ENCODE peak calls at places on chromosomes 16 and 17, in four cellular contexts. L is heart right ventricle, X is A549, C is left ventricle myocardium inferior. E is an unnamed sample.

GRCh38 chr16:20074089-20074956 is 633 bp upstream of the GPR139 start:
- DNase-seq in L (no peak), X (no peak), C (no peak), E (no peak)

GRCh38 chr17:31564883-31565297 is 173.4 kb downstream of the RAB11FIP4 start:
- DNase-seq in L (peak; percentile 22), X (no peak), C (no peak), E (peak; percentile 78)

GRCh38 chr17:52237151-52237550 is 78.6 kb upstream of the CA10 start:
- DNase-seq in L (no peak), X (no peak), C (no peak), E (no peak)

GRCh38 chr16:9047689-9048301 is 43.6 kb upstream of the HAPSTR1 start:
- DNase-seq in L (peak; percentile 89), X (peak; percentile 98), C (peak; percentile 85), E (peak; percentile 87)

GRCh38 chr17:50150354-50151040 is at the start of gene PPP1R9B:
- DNase-seq in L (no peak), X (no peak), C (no peak), E (no peak)

GRCh38 chr17:11880714-11881113 is 116.6 kb downstream of the ZNF18 start:
- DNase-seq in L (peak; percentile 7), X (peak; percentile 71), C (no peak), E (no peak)

GRCh38 chr17:42252528-42253172 is 23.5 kb downstream of the STAT5B start:
- DNase-seq in L (no peak), X (no peak), C (no peak), E (no peak)

GRCh38 chr16:80107900-80108299 is 432.9 kb upstream of the DYNLRB2 start:
- DNase-seq in L (no peak), X (no peak), C (no peak), E (no peak)

GRCh38 chr16:426906-427249 is 1.4 kb downstream of the RAB11FIP3 start:
- DNase-seq in L (no peak), X (no peak), C (no peak), E (no peak)

GRCh38 chr17:61058066-61058465 is 341.6 kb upstream of the TBX2 start:
- DNase-seq in L (no peak), X (no peak), C (no peak), E (no peak)

GRCh38 chr17:31745964-31746650 is 112.9 kb downstream of the COPRS start:
- DNase-seq in L (no peak), X (no peak), C (no peak), E (no peak)

GRCh38 chr17:63974594-63975192 is 2.0 kb upstream of the SCN4A start:
- DNase-seq in L (no peak), X (no peak), C (no peak), E (peak; percentile 64)

GRCh38 chr16:56795011-56795410 is 65.1 kb downstream of the NUP93 start:
- DNase-seq in L (no peak), X (no peak), C (no peak), E (no peak)

GRCh38 chr17:63361182-63361581 is 84.9 kb downstream of the CYB561 start:
- DNase-seq in L (no peak), X (no peak), C (no peak), E (peak; percentile 16)

GRCh38 chr17:62641101-62641500 is 13.6 kb downstream of the MRC2 start:
- DNase-seq in L (no peak), X (no peak), C (no peak), E (no peak)

GRCh38 chr16:28846933-28847273 is 755 bp upstream of the TUFM start:
- DNase-seq in L (no peak), X (no peak), C (no peak), E (no peak)

GRCh38 chr17:81556863-81557262 is 4.7 kb upstream of the FAAP100 start:
- DNase-seq in L (no peak), X (no peak), C (no peak), E (no peak)

GRCh38 chr17:57097832-57098421 is 12.9 kb downstream of the AKAP1 start:
- DNase-seq in L (peak; percentile 74), X (no peak), C (no peak), E (peak; percentile 62)

GRCh38 chr16:642189-643049 is 791 bp downstream of the MCRIP2 start:
- DNase-seq in L (peak; percentile 66), X (peak; percentile 52), C (peak; percentile 67), E (peak; percentile 79)

GRCh38 chr16:30032083-30032819 is 1.2 kb upstream of the TLCD3B start:
- DNase-seq in L (no peak), X (peak; percentile 79), C (no peak), E (peak; percentile 57)

GRCh38 chr17:57418463-57419246 is 162.3 kb downstream of the MSI2 start:
- DNase-seq in L (no peak), X (no peak), C (no peak), E (no peak)

GRCh38 chr16:67396159-67396774 is 3.0 kb upstream of the TPPP3 start:
- DNase-seq in L (peak; percentile 92), X (peak; percentile 84), C (peak; percentile 79), E (peak; percentile 43)

GRCh38 chr17:17856386-17856785 is 19.6 kb upstream of the SREBF1 start:
- DNase-seq in L (no peak), X (no peak), C (no peak), E (no peak)

GRCh38 chr17:17859909-17860760 is 23.3 kb upstream of the SREBF1 start:
- DNase-seq in L (peak; percentile 75), X (peak; percentile 72), C (peak; percentile 76), E (peak; percentile 84)

GRCh38 chr17:17855334-17855725 is 18.5 kb upstream of the SREBF1 start:
- DNase-seq in L (no peak), X (no peak), C (no peak), E (no peak)

GRCh38 chr17:17855976-17856375 is 19.2 kb upstream of the SREBF1 start:
- DNase-seq in L (no peak), X (no peak), C (no peak), E (peak; percentile 52)

GRCh38 chr17:17857496-17857895 is 20.7 kb upstream of the SREBF1 start:
- DNase-seq in L (no peak), X (no peak), C (no peak), E (no peak)
- TF ChIP-seq CTCF in L (no peak), X (no peak), C (no peak), E (no peak)

GRCh38 chr17:72977768-72978417 is 114.6 kb downstream of the SLC39A11 start:
- DNase-seq in L (no peak), X (no peak), C (no peak), E (no peak)
- H3K27ac ChIP-seq in L (peak overlapping the region; percentile 69), X (peak overlapping the region; percentile 59), C (peak overlapping the region; percentile 52), E (no peak overlapping the region)

DNA sequence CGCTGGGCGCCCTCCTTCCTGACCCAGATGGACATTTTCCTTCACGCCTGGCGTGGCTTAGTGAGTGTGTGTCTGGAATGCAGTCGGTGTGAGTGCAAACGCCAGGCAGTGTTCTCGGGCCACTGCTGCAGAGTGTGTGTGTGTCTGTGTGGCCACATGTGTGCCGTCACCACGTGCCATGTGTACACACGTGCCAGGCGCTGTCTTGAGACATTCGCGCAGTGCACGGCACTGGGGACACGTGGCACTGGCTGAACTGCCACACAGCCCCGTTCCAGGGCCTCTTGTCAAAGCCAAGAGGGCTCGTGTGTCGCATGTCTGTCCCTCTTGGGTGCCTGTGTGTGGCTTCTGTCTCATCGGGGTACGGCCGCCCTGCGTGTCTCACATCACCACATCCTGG is 28.8 kb downstream of the MAPK8IP3 start:
- DNase-seq in L (no peak), X (no peak), C (no peak), E (no peak)
- H3K9me3 ChIP-seq in L (no peaks in the 10 kb centered on the region), X (peaks cover 6% of the 10 kb centered on the region), C (no peaks in the 10 kb centered on the region), E (no peaks in the 10 kb centered on the region)

DNA sequence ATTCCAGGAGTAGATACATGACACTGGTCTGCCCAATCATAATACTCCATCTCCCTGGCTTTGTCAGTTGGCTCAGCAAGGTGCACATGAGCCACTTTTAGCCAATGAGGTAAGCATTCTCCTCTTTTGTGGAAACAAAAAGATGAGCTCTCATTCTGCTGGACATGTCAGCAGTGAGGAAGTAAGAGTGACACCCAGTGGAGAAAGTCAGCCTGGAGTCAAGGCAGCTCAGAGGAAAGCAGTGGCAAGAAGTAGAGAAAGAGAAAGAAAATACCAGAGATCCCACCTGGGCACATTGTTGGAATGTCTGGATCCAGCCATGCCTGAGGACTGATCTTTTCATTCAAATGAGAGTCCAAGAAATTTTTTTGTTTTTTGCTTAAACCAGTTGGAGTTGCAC is 496.9 kb upstream of the C16orf82 start:
- DNase-seq in L (peak; percentile 5), X (peak; percentile 20), C (no peak), E (no peak)
- TF ChIP-seq CTCF in L (peak; percentile 28), X (peak; percentile 16), C (peak; percentile 44), E (no peak)

DNA sequence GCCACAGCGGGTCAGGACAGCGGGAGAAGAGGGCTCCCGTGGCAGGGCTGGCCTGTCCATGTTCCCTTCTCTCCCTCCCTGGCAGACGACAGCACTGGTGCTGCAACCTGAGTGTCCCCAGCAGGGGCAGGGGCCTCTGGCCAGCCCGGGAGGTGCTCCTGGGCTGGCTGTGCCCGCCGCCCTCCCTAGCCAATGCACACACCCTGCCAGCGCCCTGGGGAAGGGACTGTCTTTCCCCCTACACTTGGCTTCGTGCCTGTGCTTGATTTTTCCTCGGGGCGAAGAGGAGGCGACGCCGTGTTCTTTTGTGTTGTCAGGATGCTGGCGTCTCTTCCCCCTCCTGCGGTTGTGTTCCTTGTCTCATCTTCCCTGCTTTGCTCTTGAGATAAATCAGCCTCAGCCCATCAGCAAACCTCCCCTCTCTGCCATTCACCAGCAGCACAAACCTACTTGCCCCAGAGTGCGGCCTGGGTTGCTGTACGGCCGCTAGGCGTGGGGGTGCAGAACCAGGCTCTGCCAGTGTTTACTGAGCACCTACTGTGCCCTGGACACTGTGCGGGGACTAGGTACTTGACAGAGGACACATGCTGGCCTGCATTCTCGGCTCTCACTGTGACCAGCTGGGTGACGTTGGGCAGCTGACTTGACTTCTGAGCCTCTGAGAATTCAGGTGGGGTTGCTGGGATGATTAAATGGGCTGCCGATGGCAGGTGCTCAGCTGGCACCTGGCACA is 237.3 kb upstream of the CIBAR2 start:
- DNase-seq in L (no peak), X (no peak), C (no peak), E (no peak)
- H3K27ac ChIP-seq in L (no peak overlapping the region), X (no peak overlapping the region), C (no peak overlapping the region), E (no peak overlapping the region)

DNA sequence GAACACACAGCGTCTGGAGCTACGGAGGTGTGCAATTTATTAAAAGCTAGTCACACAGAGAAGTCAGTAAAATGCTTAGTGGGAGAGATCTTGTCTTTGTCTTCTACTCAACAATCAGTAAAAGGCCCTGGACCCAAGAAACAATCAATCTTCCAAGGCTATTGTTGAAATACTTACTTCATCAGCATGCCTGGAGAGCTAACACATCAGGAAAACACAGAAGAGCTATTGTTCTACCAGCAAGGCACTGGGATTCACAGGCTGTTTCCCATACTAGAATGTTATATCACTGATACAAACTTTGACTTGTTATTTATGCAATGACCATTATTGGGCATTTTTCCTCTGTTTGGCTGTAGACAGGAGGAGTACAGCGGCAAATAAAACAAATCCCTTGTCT is 247.8 kb upstream of the ERCC4 start:
- DNase-seq in L (no peak), X (no peak), C (no peak), E (no peak)
- H3K9me3 ChIP-seq in L (peaks cover 8% of the 10 kb centered on the region), X (no peaks in the 10 kb centered on the region), C (peaks cover 17% of the 10 kb centered on the region), E (no peaks in the 10 kb centered on the region)

GRCh38 chr17:36657763-36658490 is 56.5 kb downstream of the MRM1 start:
- DNase-seq in L (no peak), X (peak; percentile 23), C (no peak), E (peak; percentile 18)
- TF ChIP-seq CTCF in L (peak; percentile 28), X (no peak), C (no peak), E (no peak)